ENCODE peak calls at places on chromosomes 6 and 20, in ten cellular contexts. One of them, this sample, is unnamed.

GRCh38 chr6:165231581-165232276 is 77.7 kb downstream of the C6orf118 start:
- DNase-seq in mammary epithelial cell: peak; percentile 0
- DNase-seq in fibroblast of mammary gland: peak; percentile 65
- DNase-seq in CD4-positive, CD25-positive, alpha-beta regulatory T cell: no peak
- DNase-seq in body of pancreas: no peak
- DNase-seq in right cardiac atrium: no peak
- DNase-seq in esophagus squamous epithelium: no peak
- DNase-seq in dorsolateral prefrontal cortex: peak; percentile 60
- DNase-seq in heart right ventricle: no peak
- DNase-seq in A549: peak; percentile 39
- DNase-seq in this sample: peak; percentile 36

GRCh38 chr6:165663736-165664552 is 903 bp upstream of the PDE10A start:
- DNase-seq in mammary epithelial cell: peak; percentile 20
- DNase-seq in fibroblast of mammary gland: peak; percentile 18
- DNase-seq in CD4-positive, CD25-positive, alpha-beta regulatory T cell: peak; percentile 1
- DNase-seq in body of pancreas: no peak
- DNase-seq in right cardiac atrium: peak; percentile 68
- DNase-seq in esophagus squamous epithelium: no peak
- DNase-seq in dorsolateral prefrontal cortex: no peak
- DNase-seq in heart right ventricle: peak; percentile 64
- DNase-seq in A549: peak; percentile 28
- DNase-seq in this sample: no peak

GRCh38 chr6:5388319-5388718 is 127.0 kb downstream of the FARS2 start:
- DNase-seq in mammary epithelial cell: no peak
- DNase-seq in fibroblast of mammary gland: no peak
- DNase-seq in CD4-positive, CD25-positive, alpha-beta regulatory T cell: no peak
- DNase-seq in body of pancreas: no peak
- DNase-seq in right cardiac atrium: no peak
- DNase-seq in esophagus squamous epithelium: no peak
- DNase-seq in dorsolateral prefrontal cortex: no peak
- DNase-seq in heart right ventricle: no peak
- DNase-seq in A549: no peak
- DNase-seq in this sample: no peak

GRCh38 chr6:115191989-115192388 is 849.2 kb upstream of the HS3ST5 start:
- DNase-seq in mammary epithelial cell: no peak
- DNase-seq in fibroblast of mammary gland: no peak
- DNase-seq in CD4-positive, CD25-positive, alpha-beta regulatory T cell: no peak
- DNase-seq in body of pancreas: no peak
- DNase-seq in right cardiac atrium: no peak
- DNase-seq in esophagus squamous epithelium: no peak
- DNase-seq in dorsolateral prefrontal cortex: no peak
- DNase-seq in heart right ventricle: no peak
- DNase-seq in A549: no peak
- DNase-seq in this sample: no peak

GRCh38 chr20:36654506-36654905 is 8.5 kb upstream of the SLA2 start:
- DNase-seq in mammary epithelial cell: no peak
- DNase-seq in fibroblast of mammary gland: no peak
- DNase-seq in CD4-positive, CD25-positive, alpha-beta regulatory T cell: no peak
- DNase-seq in body of pancreas: no peak
- DNase-seq in right cardiac atrium: no peak
- DNase-seq in esophagus squamous epithelium: no peak
- DNase-seq in dorsolateral prefrontal cortex: no peak
- DNase-seq in heart right ventricle: no peak
- DNase-seq in A549: no peak
- DNase-seq in this sample: no peak

GRCh38 chr6:22141271-22141745 is 155.5 kb downstream of the PRL start:
- DNase-seq in mammary epithelial cell: no peak
- DNase-seq in fibroblast of mammary gland: no peak
- DNase-seq in CD4-positive, CD25-positive, alpha-beta regulatory T cell: no peak
- DNase-seq in body of pancreas: peak; percentile 20
- DNase-seq in right cardiac atrium: no peak
- DNase-seq in esophagus squamous epithelium: no peak
- DNase-seq in dorsolateral prefrontal cortex: no peak
- DNase-seq in heart right ventricle: no peak
- DNase-seq in A549: peak; percentile 62
- DNase-seq in this sample: peak; percentile 55

GRCh38 chr6:161254754-161255253 is 19.1 kb downstream of the AGPAT4 start:
- DNase-seq in mammary epithelial cell: no peak
- DNase-seq in fibroblast of mammary gland: peak; percentile 38
- DNase-seq in CD4-positive, CD25-positive, alpha-beta regulatory T cell: no peak
- DNase-seq in body of pancreas: no peak
- DNase-seq in right cardiac atrium: no peak
- DNase-seq in esophagus squamous epithelium: no peak
- DNase-seq in dorsolateral prefrontal cortex: no peak
- DNase-seq in heart right ventricle: no peak
- DNase-seq in A549: no peak
- DNase-seq in this sample: peak; percentile 46

GRCh38 chr20:63091901-63092659 is 85.3 kb upstream of the BHLHE23 start:
- DNase-seq in mammary epithelial cell: no peak
- DNase-seq in fibroblast of mammary gland: no peak
- DNase-seq in CD4-positive, CD25-positive, alpha-beta regulatory T cell: no peak
- DNase-seq in body of pancreas: peak; percentile 7
- DNase-seq in right cardiac atrium: no peak
- DNase-seq in esophagus squamous epithelium: no peak
- DNase-seq in dorsolateral prefrontal cortex: no peak
- DNase-seq in heart right ventricle: peak; percentile 4
- DNase-seq in A549: no peak
- DNase-seq in this sample: no peak

GRCh38 chr6:160279850-160280249 is 21.2 kb upstream of the SLC22A2 start:
- DNase-seq in mammary epithelial cell: peak; percentile 66
- DNase-seq in fibroblast of mammary gland: peak; percentile 60
- DNase-seq in CD4-positive, CD25-positive, alpha-beta regulatory T cell: no peak
- DNase-seq in body of pancreas: no peak
- DNase-seq in right cardiac atrium: no peak
- DNase-seq in esophagus squamous epithelium: no peak
- DNase-seq in dorsolateral prefrontal cortex: no peak
- DNase-seq in heart right ventricle: no peak
- DNase-seq in A549: peak; percentile 26
- DNase-seq in this sample: no peak

GRCh38 chr6:71012871-71013456 is 56.1 kb upstream of the B3GAT2 start:
- DNase-seq in mammary epithelial cell: peak; percentile 50
- DNase-seq in fibroblast of mammary gland: peak; percentile 56
- DNase-seq in CD4-positive, CD25-positive, alpha-beta regulatory T cell: peak; percentile 49
- DNase-seq in body of pancreas: peak; percentile 37
- DNase-seq in right cardiac atrium: no peak
- DNase-seq in esophagus squamous epithelium: no peak
- DNase-seq in dorsolateral prefrontal cortex: no peak
- DNase-seq in heart right ventricle: no peak
- DNase-seq in A549: peak; percentile 45
- DNase-seq in this sample: peak; percentile 49

GRCh38 chr6:30810813-30811329 is 66.5 kb upstream of the IER3 start:
- DNase-seq in mammary epithelial cell: peak; percentile 100
- DNase-seq in fibroblast of mammary gland: no peak
- DNase-seq in CD4-positive, CD25-positive, alpha-beta regulatory T cell: no peak
- DNase-seq in body of pancreas: no peak
- DNase-seq in right cardiac atrium: no peak
- DNase-seq in esophagus squamous epithelium: no peak
- DNase-seq in dorsolateral prefrontal cortex: no peak
- DNase-seq in heart right ventricle: no peak
- DNase-seq in A549: no peak
- DNase-seq in this sample: no peak

GRCh38 chr6:52815167-52816092 is 11.8 kb upstream of the GSTA1 start:
- DNase-seq in mammary epithelial cell: peak; percentile 31
- DNase-seq in fibroblast of mammary gland: peak; percentile 58
- DNase-seq in CD4-positive, CD25-positive, alpha-beta regulatory T cell: peak; percentile 40
- DNase-seq in body of pancreas: peak; percentile 73
- DNase-seq in right cardiac atrium: no peak
- DNase-seq in esophagus squamous epithelium: no peak
- DNase-seq in dorsolateral prefrontal cortex: peak; percentile 12
- DNase-seq in heart right ventricle: no peak
- DNase-seq in A549: peak; percentile 61
- DNase-seq in this sample: peak; percentile 42

GRCh38 chr6:53338304-53338703 is 10.4 kb downstream of the ELOVL5 start:
- DNase-seq in mammary epithelial cell: no peak
- DNase-seq in fibroblast of mammary gland: no peak
- DNase-seq in CD4-positive, CD25-positive, alpha-beta regulatory T cell: no peak
- DNase-seq in body of pancreas: no peak
- DNase-seq in right cardiac atrium: no peak
- DNase-seq in esophagus squamous epithelium: no peak
- DNase-seq in dorsolateral prefrontal cortex: no peak
- DNase-seq in heart right ventricle: no peak
- DNase-seq in A549: no peak
- DNase-seq in this sample: no peak

GRCh38 chr6:42727627-42728026 is 5.2 kb upstream of the PRPH2 start:
- DNase-seq in mammary epithelial cell: no peak
- DNase-seq in fibroblast of mammary gland: no peak
- DNase-seq in CD4-positive, CD25-positive, alpha-beta regulatory T cell: no peak
- DNase-seq in body of pancreas: no peak
- DNase-seq in right cardiac atrium: peak; percentile 60
- DNase-seq in esophagus squamous epithelium: no peak
- DNase-seq in dorsolateral prefrontal cortex: no peak
- DNase-seq in heart right ventricle: no peak
- DNase-seq in A549: no peak
- DNase-seq in this sample: no peak
- H3K4me3 ChIP-seq in mammary epithelial cell: no peak overlapping the region
- H3K4me3 ChIP-seq in fibroblast of mammary gland: no peak overlapping the region
- H3K4me3 ChIP-seq in CD4-positive, CD25-positive, alpha-beta regulatory T cell: no peak overlapping the region
- H3K4me3 ChIP-seq in body of pancreas: no peak overlapping the region
- H3K4me3 ChIP-seq in right cardiac atrium: peak overlapping the region; percentile 56
- H3K4me3 ChIP-seq in esophagus squamous epithelium: peak overlapping the region; percentile 61
- H3K4me3 ChIP-seq in dorsolateral prefrontal cortex: peak overlapping the region; percentile 73
- H3K4me3 ChIP-seq in heart right ventricle: peak overlapping the region; percentile 57
- H3K4me3 ChIP-seq in A549: no peak overlapping the region
- H3K4me3 ChIP-seq in this sample: no peak overlapping the region

DNA sequence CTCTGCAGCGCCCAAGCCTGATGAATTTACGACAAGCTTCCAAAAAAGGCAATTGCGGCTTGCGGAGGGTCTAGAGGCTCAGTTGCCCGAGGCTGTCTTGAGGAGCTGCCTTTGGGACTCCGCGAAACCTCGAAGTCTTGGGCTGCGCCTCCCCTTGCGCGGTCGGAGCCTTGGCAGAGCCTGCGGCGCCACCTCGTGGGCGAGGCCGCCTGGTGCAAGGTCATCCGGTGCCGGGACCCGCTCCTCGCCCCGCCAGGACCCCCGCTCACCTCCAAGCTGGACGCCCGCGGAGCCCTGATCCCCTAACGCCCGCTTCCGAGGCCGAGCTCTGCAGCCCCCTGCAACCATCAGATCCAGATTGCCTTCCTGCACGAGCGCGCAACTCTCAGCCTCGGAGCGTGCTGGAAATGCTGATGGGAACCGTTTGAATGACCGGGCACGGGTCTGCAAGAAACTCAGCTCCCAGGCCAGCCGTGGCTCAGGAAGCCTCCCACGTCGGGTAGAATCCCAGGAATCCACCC is 14.9 kb upstream of the FAM210B start:
- DNase-seq in mammary epithelial cell: peak; percentile 27
- DNase-seq in fibroblast of mammary gland: peak; percentile 46
- DNase-seq in CD4-positive, CD25-positive, alpha-beta regulatory T cell: peak; percentile 40
- DNase-seq in body of pancreas: peak; percentile 47
- DNase-seq in right cardiac atrium: peak; percentile 55
- DNase-seq in esophagus squamous epithelium: no peak
- DNase-seq in dorsolateral prefrontal cortex: peak; percentile 50
- DNase-seq in heart right ventricle: peak; percentile 41
- DNase-seq in A549: peak; percentile 59
- DNase-seq in this sample: peak; percentile 22
- H3K4me3 ChIP-seq in mammary epithelial cell: peak overlapping the region; percentile 42
- H3K4me3 ChIP-seq in fibroblast of mammary gland: no peak overlapping the region
- H3K4me3 ChIP-seq in CD4-positive, CD25-positive, alpha-beta regulatory T cell: no peak overlapping the region
- H3K4me3 ChIP-seq in body of pancreas: no peak overlapping the region
- H3K4me3 ChIP-seq in right cardiac atrium: no peak overlapping the region
- H3K4me3 ChIP-seq in esophagus squamous epithelium: no peak overlapping the region
- H3K4me3 ChIP-seq in dorsolateral prefrontal cortex: peak overlapping the region; percentile 58
- H3K4me3 ChIP-seq in heart right ventricle: no peak overlapping the region
- H3K4me3 ChIP-seq in A549: peak overlapping the region; percentile 11
- H3K4me3 ChIP-seq in this sample: no peak overlapping the region

GRCh38 chr6:37005827-37006514 is 516 bp downstream of the FGD2 start:
- DNase-seq in mammary epithelial cell: no peak
- DNase-seq in fibroblast of mammary gland: no peak
- DNase-seq in CD4-positive, CD25-positive, alpha-beta regulatory T cell: peak; percentile 46
- DNase-seq in body of pancreas: no peak
- DNase-seq in right cardiac atrium: no peak
- DNase-seq in esophagus squamous epithelium: no peak
- DNase-seq in dorsolateral prefrontal cortex: no peak
- DNase-seq in heart right ventricle: no peak
- DNase-seq in A549: no peak
- DNase-seq in this sample: no peak

GRCh38 chr6:37007340-37008043 is 2.0 kb downstream of the FGD2 start:
- DNase-seq in mammary epithelial cell: no peak
- DNase-seq in fibroblast of mammary gland: no peak
- DNase-seq in CD4-positive, CD25-positive, alpha-beta regulatory T cell: no peak
- DNase-seq in body of pancreas: no peak
- DNase-seq in right cardiac atrium: peak; percentile 75
- DNase-seq in esophagus squamous epithelium: no peak
- DNase-seq in dorsolateral prefrontal cortex: no peak
- DNase-seq in heart right ventricle: no peak
- DNase-seq in A549: no peak
- DNase-seq in this sample: no peak

GRCh38 chr6:37004044-37004984 is 1.1 kb upstream of the FGD2 start:
- DNase-seq in mammary epithelial cell: no peak
- DNase-seq in fibroblast of mammary gland: no peak
- DNase-seq in CD4-positive, CD25-positive, alpha-beta regulatory T cell: no peak
- DNase-seq in body of pancreas: no peak
- DNase-seq in right cardiac atrium: no peak
- DNase-seq in esophagus squamous epithelium: no peak
- DNase-seq in dorsolateral prefrontal cortex: no peak
- DNase-seq in heart right ventricle: no peak
- DNase-seq in A549: no peak
- DNase-seq in this sample: no peak

GRCh38 chr6:37006793-37007339 is 1.4 kb downstream of the FGD2 start:
- DNase-seq in mammary epithelial cell: no peak
- DNase-seq in fibroblast of mammary gland: peak; percentile 41
- DNase-seq in CD4-positive, CD25-positive, alpha-beta regulatory T cell: no peak
- DNase-seq in body of pancreas: no peak
- DNase-seq in right cardiac atrium: no peak
- DNase-seq in esophagus squamous epithelium: no peak
- DNase-seq in dorsolateral prefrontal cortex: no peak
- DNase-seq in heart right ventricle: no peak
- DNase-seq in A549: no peak
- DNase-seq in this sample: no peak

GRCh38 chr6:37005061-37005810 is at the start of gene FGD2:
- DNase-seq in mammary epithelial cell: no peak
- DNase-seq in fibroblast of mammary gland: no peak
- DNase-seq in CD4-positive, CD25-positive, alpha-beta regulatory T cell: no peak
- DNase-seq in body of pancreas: no peak
- DNase-seq in right cardiac atrium: no peak
- DNase-seq in esophagus squamous epithelium: no peak
- DNase-seq in dorsolateral prefrontal cortex: no peak
- DNase-seq in heart right ventricle: no peak
- DNase-seq in A549: no peak
- DNase-seq in this sample: no peak
- H3K4me3 ChIP-seq in mammary epithelial cell: no peak within 1 kb of the TSS
- H3K4me3 ChIP-seq in fibroblast of mammary gland: no peak within 1 kb of the TSS
- H3K4me3 ChIP-seq in CD4-positive, CD25-positive, alpha-beta regulatory T cell: peak within 1 kb of the TSS; percentile 58
- H3K4me3 ChIP-seq in body of pancreas: no peak within 1 kb of the TSS
- H3K4me3 ChIP-seq in right cardiac atrium: peak within 1 kb of the TSS; percentile 6
- H3K4me3 ChIP-seq in esophagus squamous epithelium: peak within 1 kb of the TSS; percentile 35
- H3K4me3 ChIP-seq in dorsolateral prefrontal cortex: peak within 1 kb of the TSS; percentile 61
- H3K4me3 ChIP-seq in heart right ventricle: peak within 1 kb of the TSS; percentile 38
- H3K4me3 ChIP-seq in A549: no peak within 1 kb of the TSS
- H3K4me3 ChIP-seq in this sample: no peak within 1 kb of the TSS

DNA sequence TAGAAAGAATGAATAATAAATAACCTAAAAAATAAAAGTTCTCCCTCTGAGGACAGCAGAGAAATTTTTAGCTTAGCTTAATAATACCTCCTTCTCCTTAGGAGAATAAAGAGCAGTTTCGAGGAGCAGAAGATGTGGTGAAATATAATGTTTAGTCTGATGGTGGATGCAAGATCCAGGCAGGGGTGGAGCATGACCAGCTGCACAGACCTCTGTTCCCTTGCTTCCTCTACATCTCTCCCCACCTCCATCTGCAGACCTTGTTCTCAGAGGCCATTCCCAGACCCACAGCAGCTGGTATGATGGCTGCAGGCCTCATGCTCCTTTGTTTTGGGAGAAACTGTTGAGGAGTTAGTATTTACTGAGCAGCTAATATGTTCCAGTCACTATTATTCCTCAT is 1.5 kb downstream of the BTN3A2 start:
- DNase-seq in mammary epithelial cell: no peak
- DNase-seq in fibroblast of mammary gland: peak; percentile 22
- DNase-seq in CD4-positive, CD25-positive, alpha-beta regulatory T cell: peak; percentile 19
- DNase-seq in body of pancreas: no peak
- DNase-seq in right cardiac atrium: no peak
- DNase-seq in esophagus squamous epithelium: no peak
- DNase-seq in dorsolateral prefrontal cortex: no peak
- DNase-seq in heart right ventricle: no peak
- DNase-seq in A549: no peak
- DNase-seq in this sample: no peak
- H3K4me3 ChIP-seq in mammary epithelial cell: no peak overlapping the region
- H3K4me3 ChIP-seq in fibroblast of mammary gland: no peak overlapping the region
- H3K4me3 ChIP-seq in CD4-positive, CD25-positive, alpha-beta regulatory T cell: peak overlapping the region; percentile 97
- H3K4me3 ChIP-seq in body of pancreas: no peak overlapping the region
- H3K4me3 ChIP-seq in right cardiac atrium: no peak overlapping the region
- H3K4me3 ChIP-seq in esophagus squamous epithelium: peak overlapping the region; percentile 58
- H3K4me3 ChIP-seq in dorsolateral prefrontal cortex: peak overlapping the region; percentile 81
- H3K4me3 ChIP-seq in heart right ventricle: peak overlapping the region; percentile 68
- H3K4me3 ChIP-seq in A549: no peak overlapping the region
- H3K4me3 ChIP-seq in this sample: no peak overlapping the region

This sample was measured in astrocyte of the spinal cord.